ENCODE peak calls at places on chromosomes 13 and 19, in six cellular contexts. C is GM23338, Y is GM12878, O is K562, F is A549, D is SK-N-SH. S is an unnamed sample.

GRCh38 chr19:56294557-56294956 is 20.1 kb downstream of the ZSCAN5A start:
- DNase-seq in C (no peak), Y (no peak), O (no peak), F (no peak), D (no peak), S (no peak)

GRCh38 chr19:641702-642101 is 2.0 kb downstream of the FGF22 start:
- DNase-seq in C (no peak), Y (no peak), O (no peak), F (no peak), D (no peak), S (no peak)

GRCh38 chr13:100363351-100363750 is 225.2 kb downstream of the GGACT start:
- DNase-seq in C (no peak), Y (no peak), O (no peak), F (peak), D (no peak), S (no peak)

GRCh38 chr19:42450314-42450934 is 7.7 kb upstream of the CXCL17 start:
- DNase-seq in C (peak), Y (peak), O (peak), F (peak), D (peak), S (peak)

GRCh38 chr19:56139847-56140582 is 1.1 kb upstream of the ZNF444 start:
- DNase-seq in C (no peak), Y (no peak), O (peak), F (no peak), D (no peak), S (no peak)

GRCh38 chr13:102726430-102726829 is 31.6 kb upstream of the METTL21C start:
- DNase-seq in C (no peak), Y (no peak), O (no peak), F (peak), D (no peak), S (no peak)

GRCh38 chr19:30593975-30594925 is 222.1 kb downstream of the ZNF536 start:
- DNase-seq in C (peak), Y (no peak), O (no peak), F (no peak), D (no peak), S (no peak)

GRCh38 chr13:98476106-98476505 is 100.8 kb downstream of the STK24 start:
- DNase-seq in C (peak), Y (no peak), O (no peak), F (no peak), D (peak), S (no peak)

GRCh38 chr19:55096061-55096701 is 20.5 kb downstream of the EPS8L1 start:
- DNase-seq in C (peak), Y (no peak), O (no peak), F (no peak), D (no peak), S (no peak)

DNA sequence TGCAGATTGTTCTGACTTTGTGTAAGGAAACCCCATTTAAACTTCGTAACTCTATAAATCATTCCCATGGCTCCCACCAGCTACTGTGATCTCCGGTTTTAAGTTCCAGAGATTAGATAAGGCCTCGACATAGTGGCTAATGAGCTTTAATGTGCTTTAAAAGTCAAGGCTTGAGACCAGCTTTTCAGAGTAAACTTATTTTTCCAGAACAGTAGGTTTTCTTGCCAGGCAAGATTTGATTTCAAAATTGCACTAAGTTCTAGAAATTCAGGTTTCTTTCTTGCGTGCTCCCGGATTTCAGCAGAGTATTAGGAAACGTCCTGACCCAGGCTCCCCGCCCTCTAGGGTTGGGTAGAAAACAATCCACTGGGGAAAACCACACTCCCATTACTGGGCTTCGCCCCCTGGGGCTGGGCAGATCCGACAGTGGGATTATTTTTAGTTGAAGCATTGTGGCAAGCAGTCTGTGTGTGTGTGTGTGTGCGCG is 43.3 kb downstream of the CRYL1 start:
- DNase-seq in C (no peak), Y (no peak), O (no peak), F (no peak), D (peak), S (no peak)
- TF ChIP-seq REST in C (no peak), Y (no peak), O (no peak), F (no peak), D (no peak), S (no peak)

GRCh38 chr13:73782781-73783180 is 351.4 kb downstream of the KLF12 start:
- DNase-seq in C (no peak), Y (no peak), O (no peak), F (no peak), D (peak), S (no peak)
- H3K27ac ChIP-seq in C (no peak), Y (no peak), O (no peak), F (no peak), D (no peak), S (no peak)

DNA sequence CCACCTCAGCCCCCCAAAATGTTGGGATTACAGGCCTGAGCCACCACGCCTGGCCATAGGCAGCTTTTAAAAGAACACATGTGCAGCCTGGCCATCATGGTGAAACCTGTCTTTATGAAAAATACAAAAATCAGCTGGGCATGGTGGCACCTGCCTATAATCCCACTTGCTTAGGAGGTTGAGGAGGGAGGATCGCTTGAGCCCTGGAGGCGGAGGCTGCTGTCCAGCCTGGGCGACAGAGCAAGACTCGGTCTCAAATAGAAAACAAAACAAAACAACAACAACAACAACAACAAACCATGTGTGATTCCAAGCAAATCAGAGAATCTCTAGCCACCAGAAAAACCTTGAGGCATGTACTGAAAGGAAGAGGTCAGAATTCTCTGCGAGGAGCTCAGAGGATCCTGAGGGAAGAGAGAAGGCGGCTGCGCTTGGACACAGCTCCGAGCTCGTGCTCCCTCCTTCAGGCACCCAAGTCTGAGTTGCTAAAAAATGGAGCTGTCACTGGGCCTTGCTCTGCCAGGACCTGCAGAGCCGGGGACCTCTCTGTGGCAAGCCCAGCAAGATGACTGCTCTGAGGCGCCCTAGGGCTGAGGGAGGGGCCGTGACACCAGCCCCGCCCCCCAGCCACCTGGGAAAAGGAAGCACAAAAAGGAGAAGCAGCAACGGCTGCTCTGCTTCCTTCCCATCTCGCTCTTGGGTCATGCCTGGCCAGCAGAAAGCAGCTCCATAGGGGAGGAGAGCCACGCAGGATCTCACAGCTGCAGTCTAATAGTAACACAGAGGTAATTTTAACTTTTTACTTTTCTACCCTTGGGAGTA is at the start of gene ARL11:
- DNase-seq in C (peak), Y (peak), O (peak), F (no peak), D (no peak), S (peak)
- H3K4me3 ChIP-seq in C (peak), Y (peak), O (peak), F (no peak), D (no peak), S (peak)

GRCh38 chr13:75258159-75258782 is 223.7 kb downstream of the TBC1D4 start:
- DNase-seq in C (peak), Y (no peak), O (no peak), F (peak), D (peak), S (no peak)
- TF ChIP-seq REST in C (no peak), Y (no peak), O (no peak), F (no peak), D (no peak), S (no peak)

DNA sequence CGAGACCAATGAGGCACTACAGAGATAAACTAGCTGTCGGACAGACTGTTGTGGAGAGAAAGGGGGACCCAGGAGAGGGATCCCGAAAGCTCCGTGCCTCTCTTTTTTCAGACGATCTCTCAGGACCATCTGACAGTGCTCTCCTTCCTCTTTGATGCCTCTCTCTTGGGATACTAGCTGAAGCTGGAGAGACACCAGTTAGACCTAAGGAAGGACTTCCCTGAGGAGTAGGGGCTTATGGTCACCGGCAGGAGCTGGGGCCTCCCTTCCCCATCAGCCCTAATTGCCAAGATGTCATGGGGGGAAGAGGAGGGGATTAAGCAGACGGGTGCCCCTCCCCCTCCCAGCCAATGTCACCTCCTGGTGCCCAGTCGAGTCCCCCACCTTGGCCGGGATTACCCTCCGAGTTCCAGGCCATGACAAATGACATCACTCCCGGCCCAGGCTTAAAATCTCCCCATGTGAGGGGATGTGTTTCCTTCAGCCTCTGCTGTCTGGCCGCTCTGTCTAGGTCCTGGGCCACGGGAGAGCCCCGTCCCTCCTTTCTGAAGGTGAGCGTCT is at the start of gene CRX:
- DNase-seq in C (no peak), Y (no peak), O (no peak), F (no peak), D (no peak), S (no peak)
- H3K27ac ChIP-seq in C (no peak), Y (no peak), O (no peak), F (no peak), D (no peak), S (no peak)

GRCh38 chr19:49210901-49211451 is 53.4 kb downstream of the TRPM4 start:
- DNase-seq in C (peak), Y (no peak), O (no peak), F (no peak), D (no peak), S (no peak)
- H3K4me3 ChIP-seq in C (peak), Y (no peak), O (peak), F (no peak), D (no peak), S (no peak)